ENCODE peak calls at places on chromosomes 4 and X, in four cellular contexts. X, J, N and F are unnamed samples.

GRCh38 chrX:132737743-132738142 is 220.7 kb downstream of the HS6ST2 start:
- DNase-seq in N (peak; percentile 13), X (no peak), J (no peak), F (no peak)

GRCh38 chr4:37780444-37781133 is 45.9 kb upstream of the PGM2 start:
- DNase-seq in J (peak; percentile 36), N (no peak), X (peak; percentile 10), F (no peak)

GRCh38 chr4:106140601-106141000 is 175.4 kb downstream of the TBCK start:
- DNase-seq in J (no peak), N (no peak), X (no peak), F (no peak)

GRCh38 chrX:68898661-68899060 is 69.8 kb downstream of the EFNB1 start:
- DNase-seq in N (no peak), J (no peak), X (no peak), F (no peak)

GRCh38 chr4:183139972-183140570 is 41.0 kb downstream of the WWC2 start:
- DNase-seq in X (no peak), J (peak; percentile 77), N (no peak), F (no peak)

GRCh38 chr4:148962539-148963290 is 520.5 kb upstream of the NR3C2 start:
- DNase-seq in X (no peak), N (no peak), J (no peak), F (no peak)

GRCh38 chr4:116515959-116516358 is 569.4 kb downstream of the TRAM1L1 start:
- DNase-seq in X (no peak), J (no peak), N (no peak), F (peak; percentile 46)

GRCh38 chr4:141432000-141432712 is 204.2 kb upstream of the IL15 start:
- DNase-seq in X (no peak), J (no peak), N (no peak), F (no peak)

GRCh38 chr4:64584981-64585557 is 175.8 kb upstream of the TECRL start:
- DNase-seq in X (no peak), J (peak; percentile 40), N (peak; percentile 3), F (no peak)

GRCh38 chr4:81466841-81467671 is 4.7 kb downstream of the RASGEF1B start:
- DNase-seq in N (peak; percentile 45), J (peak; percentile 56), X (peak; percentile 85), F (no peak)

GRCh38 chr4:98828801-98829200 is 100.1 kb downstream of the EIF4E start:
- DNase-seq in J (peak; percentile 3), X (no peak), N (peak; percentile 19), F (no peak)

GRCh38 chr4:40525811-40526598 is 103.7 kb downstream of the RBM47 start:
- DNase-seq in N (peak; percentile 51), X (peak; percentile 54), J (no peak), F (peak; percentile 59)

GRCh38 chr4:15116509-15117079 is 114.3 kb downstream of the CPEB2 start:
- DNase-seq in J (no peak), X (no peak), N (no peak), F (no peak)

GRCh38 chrX:99820197-99820596 is 589.9 kb downstream of the PCDH19 start:
- DNase-seq in J (no peak), N (no peak), X (no peak), F (no peak)

GRCh38 chr4:98185279-98185678 is 42.0 kb upstream of the STPG2 start:
- DNase-seq in N (no peak), X (no peak), J (no peak), F (no peak)

GRCh38 chr4:175298119-175298518 is 380.0 kb downstream of the ADAM29 start:
- DNase-seq in N (no peak), X (no peak), J (no peak), F (no peak)

GRCh38 chrX:110002300-110003166 is at the start of gene TMEM164:
- DNase-seq in J (peak; percentile 12), N (peak; percentile 56), X (peak; percentile 69), F (peak; percentile 96)
- TF ChIP-seq POLR2A in J (peak; percentile 27), N (no peak), X (peak; percentile 6), F (no peak)

DNA sequence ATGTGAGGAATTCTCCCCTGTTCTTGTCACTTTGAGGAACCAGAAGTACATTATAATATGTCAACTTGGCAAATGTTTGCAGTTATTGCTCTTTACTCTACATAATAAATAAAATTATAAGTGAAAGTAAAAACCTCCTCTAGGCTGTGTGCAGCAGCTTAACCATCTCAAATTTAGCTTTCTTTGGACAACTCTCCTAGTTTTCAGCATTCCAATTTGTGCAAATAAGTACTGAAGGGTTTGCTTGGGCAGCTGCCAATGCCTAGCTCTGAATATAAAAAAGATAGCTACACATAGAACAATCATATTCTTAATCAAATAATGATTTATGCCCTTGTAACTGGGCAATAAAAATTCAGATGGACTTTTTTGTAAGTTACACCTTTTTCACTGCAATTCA is 82.5 kb downstream of the GASK1B start:
- DNase-seq in X (no peak), J (no peak), N (no peak), F (no peak)
- TF ChIP-seq POLR2AphosphoS5 in X (no peak), J (no peak), N (no peak), F (no peak)

GRCh38 chr4:74447636-74448233 is 2.8 kb downstream of the AREG start:
- DNase-seq in N (no peak), X (no peak), J (no peak), F (no peak)
- H3K4me1 ChIP-seq in N (peaks cover 65% of the 10 kb centered on the region), X (no peaks in the 10 kb centered on the region), J (no peaks in the 10 kb centered on the region), F (peaks cover 23% of the 10 kb centered on the region)

GRCh38 chrX:46446727-46447378 is 98.4 kb downstream of the ZNF674 start:
- DNase-seq in J (peak; percentile 82), X (peak; percentile 46), N (peak; percentile 37), F (peak; percentile 81)
- TF ChIP-seq POLR2A in J (peak; percentile 77), X (peak; percentile 24), N (no peak), F (peak; percentile 57)

GRCh38 chr4:181030961-181031360 is 1212.2 kb upstream of the TENM3 start:
- DNase-seq in N (no peak), X (no peak), J (no peak), F (no peak)
- TF ChIP-seq POLR2AphosphoS5 in N (no peak), X (no peak), J (no peak), F (no peak)

DNA sequence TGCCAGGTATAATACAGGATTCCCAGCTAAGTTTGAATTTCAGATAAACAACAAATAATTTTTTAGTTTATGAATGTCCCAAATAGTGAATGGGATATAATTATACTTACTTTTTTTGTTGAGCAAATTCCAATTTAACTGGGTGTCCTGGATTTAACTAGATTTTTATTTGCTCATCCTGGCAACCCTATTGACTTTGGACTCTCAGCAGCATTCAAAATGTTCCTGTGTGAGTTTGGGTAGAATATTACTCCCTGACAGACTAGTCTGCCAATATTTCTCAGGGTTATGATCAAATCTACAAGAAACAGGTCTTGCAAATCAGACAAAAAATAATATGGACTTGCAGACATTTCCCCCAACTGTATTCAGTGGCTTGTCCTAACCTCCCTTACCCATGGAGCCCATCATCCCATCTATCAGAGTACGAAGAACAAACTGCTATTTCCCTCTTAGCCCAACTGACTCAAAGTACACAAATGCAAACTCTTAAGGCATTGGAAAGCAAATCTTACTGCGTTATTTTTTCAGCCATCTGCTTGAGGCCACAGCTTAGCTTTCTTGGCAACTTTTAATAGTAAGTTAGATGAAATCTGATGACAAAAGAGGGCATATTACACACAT is 20.7 kb downstream of the SETD7 start:
- DNase-seq in J (no peak), X (no peak), N (no peak), F (no peak)
- H3K4me1 ChIP-seq in J (peaks cover 10% of the 10 kb centered on the region), X (peaks cover 11% of the 10 kb centered on the region), N (no peaks in the 10 kb centered on the region), F (peaks cover 6% of the 10 kb centered on the region)

DNA sequence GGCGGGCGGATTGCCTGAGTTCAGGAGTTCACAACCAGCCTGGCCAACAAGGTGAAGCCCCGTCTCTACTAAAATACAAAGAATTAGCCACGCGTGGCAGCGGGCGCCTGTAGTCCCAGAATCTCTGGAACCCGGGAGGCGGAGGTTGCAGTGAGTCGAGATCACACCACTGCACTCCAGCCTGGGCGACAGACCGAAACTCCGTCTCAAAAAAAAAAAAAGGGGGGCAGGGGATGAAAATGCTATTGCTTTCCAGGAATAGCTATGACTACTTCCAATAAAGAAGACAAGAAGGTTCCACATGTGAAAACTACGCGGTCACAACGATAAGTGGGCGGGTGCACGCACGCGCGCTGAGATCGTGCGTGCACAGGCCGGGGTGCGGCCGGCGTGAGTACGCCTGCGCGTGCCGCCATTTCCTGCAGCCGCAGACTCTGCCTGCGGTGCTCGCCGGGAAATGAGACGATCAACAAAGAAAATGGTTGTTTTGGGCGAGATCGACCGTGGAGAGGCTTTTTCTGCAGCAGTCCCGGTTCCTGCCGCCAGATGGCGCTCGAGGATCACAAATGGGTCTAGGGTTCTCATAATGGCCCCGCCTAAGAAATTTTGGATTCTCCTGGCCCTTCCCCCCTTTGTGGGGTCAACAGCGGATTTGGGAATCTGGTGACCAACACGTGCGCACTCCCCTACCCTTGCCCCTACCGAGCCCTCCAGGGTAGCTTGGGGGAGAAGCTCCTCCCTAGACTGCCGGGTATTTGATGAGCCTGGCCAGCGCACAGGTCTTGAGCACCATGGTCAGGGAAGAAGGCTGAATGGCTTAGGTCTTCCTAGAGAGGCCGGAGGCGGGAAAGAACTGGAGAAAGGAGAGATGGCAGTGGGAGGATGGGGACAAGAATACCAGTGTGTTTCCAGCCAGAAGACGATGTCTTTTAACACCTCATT is 35.1 kb downstream of the PNMA5 start:
- DNase-seq in J (peak; percentile 54), N (peak; percentile 68), X (peak; percentile 67), F (peak; percentile 95)
- TF ChIP-seq POLR2A in J (no peak), N (no peak), X (peak; percentile 25), F (no peak)

GRCh38 chr4:71913275-71913674 is 118.5 kb upstream of the NPFFR2 start:
- DNase-seq in J (no peak), N (no peak), X (no peak), F (no peak)
- TF ChIP-seq POLR2AphosphoS5 in J (no peak), N (no peak), X (no peak), F (no peak)

GRCh38 chrX:9525511-9526248 is 60.8 kb downstream of the TBL1X start:
- DNase-seq in N (no peak), X (no peak), J (no peak), F (no peak)
- H3K4me1 ChIP-seq in N (peaks cover 2% of the 10 kb centered on the region), X (no peaks in the 10 kb centered on the region), J (peaks cover 30% of the 10 kb centered on the region), F (no peaks in the 10 kb centered on the region)